ENCODE peak calls at places on chromosomes 6 and 20, in seven cellular contexts. P is B cell; W is GM04504; M is activated T-cell treated with anti-CD3 and anti-CD28 coated beads, Interleukin-2, amount 50 U/mL, for 72 hours; J is T-helper 1 cell; Q is colonic mucosa; E is CD4-positive, CD25-positive, alpha-beta regulatory T cell. N is an unnamed sample.

GRCh38 chr6:54810182-54810581 is 36.4 kb upstream of the FAM83B start:
- DNase-seq in W (no peak), Q (no peak), P (no peak), J (no peak), E (no peak), M (no peak), N (no peak)

GRCh38 chr6:153043719-153044118 is 41.2 kb upstream of the MTRF1L start:
- DNase-seq in E (no peak), J (no peak), W (no peak), M (no peak), Q (peak; percentile 72), P (no peak), N (no peak)

GRCh38 chr20:57062696-57063270 is 203.7 kb downstream of the BMP7 start:
- DNase-seq in P (no peak), W (no peak), Q (no peak), J (no peak), E (no peak), M (no peak), N (no peak)

GRCh38 chr20:43710370-43711044 is 16.3 kb downstream of the GTSF1L start:
- DNase-seq in W (no peak), M (no peak), P (peak; percentile 37), Q (no peak), E (no peak), J (no peak), N (peak; percentile 57)

GRCh38 chr6:124541601-124542000 is 420.6 kb upstream of the RNF217 start:
- DNase-seq in J (no peak), Q (no peak), P (no peak), E (no peak), W (no peak), M (no peak), N (no peak)

GRCh38 chr6:168678588-168678987 is 237.6 kb downstream of the SMOC2 start:
- DNase-seq in E (no peak), W (no peak), Q (no peak), P (no peak), J (no peak), M (no peak), N (no peak)

GRCh38 chr6:12973302-12973865 is 256.8 kb downstream of the PHACTR1 start:
- DNase-seq in P (no peak), M (no peak), Q (no peak), W (no peak), E (no peak), J (no peak), N (no peak)

GRCh38 chr6:108622601-108623335 is 62.1 kb downstream of the FOXO3 start:
- DNase-seq in M (no peak), J (no peak), W (peak; percentile 82), Q (no peak), E (no peak), P (peak; percentile 11), N (no peak)

GRCh38 chr20:22586645-22587310 is 2.4 kb upstream of the FOXA2 start:
- DNase-seq in P (peak; percentile 13), E (no peak), J (no peak), M (peak; percentile 33), Q (peak; percentile 85), W (no peak), N (peak; percentile 74)

GRCh38 chr6:33123732-33124524 is 48.1 kb downstream of the HLA-DPB1 start:
- DNase-seq in P (peak; percentile 35), M (peak; percentile 39), Q (no peak), J (no peak), E (no peak), W (no peak), N (no peak)

GRCh38 chr6:130848945-130849344 is 21.7 kb downstream of the SMLR1 start:
- DNase-seq in M (peak; percentile 25), E (no peak), J (no peak), P (peak; percentile 36), Q (no peak), W (no peak), N (peak; percentile 42)

GRCh38 chr6:30071081-30071818 is 4.3 kb downstream of the PPP1R11 start:
- DNase-seq in W (no peak), J (no peak), E (no peak), P (peak; percentile 43), Q (peak; percentile 28), M (no peak), N (peak; percentile 30)

GRCh38 chr20:11395581-11395980 is 522.1 kb upstream of the BTBD3 start:
- DNase-seq in W (no peak), E (no peak), J (no peak), M (no peak), Q (no peak), P (no peak), N (no peak)

GRCh38 chr6:135568366-135568765 is 70.8 kb upstream of the AHI1 start:
- DNase-seq in E (no peak), P (no peak), W (no peak), Q (no peak), J (no peak), M (peak; percentile 48), N (peak; percentile 36)

GRCh38 chr20:64239449-64240242 is 15.9 kb upstream of the PCMTD2 start:
- DNase-seq in W (no peak), Q (no peak), M (no peak), P (no peak), J (no peak), E (no peak), N (no peak)

GRCh38 chr20:31868853-31869672 is 1.3 kb downstream of the DUSP15 start:
- DNase-seq in M (no peak), W (no peak), E (no peak), P (peak; percentile 44), J (no peak), Q (no peak), N (no peak)